ENCODE peak calls at places on chromosomes 5 and 9, in nine cellular contexts. X is AG09319; H is NCI-H1105 treated with DMSO at 0.1 percent for 48 hours; M is anterior cingulate cortex; P is T47D; E is activated CD4-positive, alpha-beta T cell treated with anti-CD3 and anti-CD28 coated beads, Interleukin-2, amount 10 ng/mL, durations not matched to agents 7 days and 5 days; G is fibroblast of lung; O is GM23248; V is posterior vena cava. Y is an unnamed sample.

GRCh38 chr9:105171076-105171475 is 73.4 kb upstream of the SLC44A1 start:
- DNase-seq in X (no peak), H (no peak), M (no peak), P (no peak), E (no peak), G (no peak), O (no peak), V (no peak), Y (no peak)

GRCh38 chr9:130208600-130209347 is 36.6 kb downstream of the NCS1 start:
- DNase-seq in X (no peak), H (no peak), M (no peak), P (no peak), E (no peak), G (no peak), O (no peak), V (peak; percentile 58), Y (no peak)

GRCh38 chr5:177472460-177473441 is 683 bp downstream of the DBN1 start:
- DNase-seq in X (no peak), H (peak; percentile 10), M (no peak), P (peak; percentile 68), E (peak; percentile 48), G (peak; percentile 53), O (peak; percentile 69), V (no peak), Y (peak; percentile 36)

GRCh38 chr5:122805481-122805880 is 30.6 kb downstream of the SNX2 start:
- DNase-seq in X (no peak), H (no peak), M (no peak), P (no peak), E (no peak), G (peak; percentile 22), O (peak; percentile 58), V (no peak), Y (no peak)

GRCh38 chr9:133403766-133404439 is 13.9 kb downstream of the REXO4 start:
- DNase-seq in X (no peak), H (no peak), M (no peak), P (peak; percentile 89), E (peak; percentile 62), G (no peak), O (peak; percentile 33), V (no peak), Y (no peak)

GRCh38 chr9:101114317-101114716 is 85.8 kb downstream of the PLPPR1 start:
- DNase-seq in X (no peak), H (no peak), M (no peak), P (no peak), E (no peak), G (no peak), O (no peak), V (no peak), Y (no peak)

GRCh38 chr5:105953616-105954015 is 1717.1 kb downstream of the EFNA5 start:
- DNase-seq in X (no peak), H (peak; percentile 76), M (no peak), P (no peak), E (no peak), G (no peak), O (no peak), V (no peak), Y (no peak)

GRCh38 chr9:115746496-115746895 is 407.1 kb upstream of the PAPPA start:
- DNase-seq in X (no peak), H (no peak), M (no peak), P (no peak), E (no peak), G (peak; percentile 42), O (no peak), V (no peak), Y (no peak)

GRCh38 chr5:41787257-41787656 is 83.0 kb downstream of the OXCT1 start:
- DNase-seq in X (no peak), H (no peak), M (no peak), P (no peak), E (no peak), G (no peak), O (peak; percentile 7), V (no peak), Y (no peak)

GRCh38 chr9:87178353-87178752 is 231.0 kb upstream of the GAS1 start:
- DNase-seq in X (no peak), H (no peak), M (no peak), P (no peak), E (no peak), G (no peak), O (no peak), V (no peak), Y (no peak)

Y was measured in activated B cell treated with CpG ODN at 0.5 μM for 24 hours.